ENCODE peak calls at places on chromosomes 2 and 18, in four cellular contexts. B is GM13976, Y is cardiac fibroblast, S is mesothelial cell of epicardium. W is an unnamed sample.

GRCh38 chr2:16693854-16694253 is 28.2 kb upstream of the CYRIA start:
- DNase-seq in B (no peak), Y (no peak), S (no peak), W (no peak)

GRCh38 chr2:240433973-240434727 is 1.3 kb upstream of the GPC1 start:
- DNase-seq in B (no peak), Y (peak; percentile 96), S (peak; percentile 20), W (peak; percentile 50)

GRCh38 chr2:128628996-128629395 is 310.3 kb upstream of the HS6ST1 start:
- DNase-seq in B (no peak), Y (no peak), S (no peak), W (no peak)

GRCh38 chr2:37576831-37577230 is 94.6 kb downstream of the CDC42EP3 start:
- DNase-seq in B (no peak), Y (no peak), S (no peak), W (no peak)

GRCh38 chr2:216922170-216922780 is 62.4 kb upstream of the TNP1 start:
- DNase-seq in B (no peak), Y (no peak), S (no peak), W (no peak)

GRCh38 chr2:109375656-109376055 is 238.1 kb downstream of the SEPTIN10 start:
- DNase-seq in B (no peak), Y (no peak), S (no peak), W (no peak)

GRCh38 chr18:2627821-2628276 is 27.7 kb upstream of the SMCHD1 start:
- DNase-seq in B (no peak), Y (no peak), S (no peak), W (no peak)

GRCh38 chr2:18117592-18117991 is 239.1 kb downstream of the KCNS3 start:
- DNase-seq in B (peak; percentile 15), Y (peak; percentile 16), S (no peak), W (no peak)

GRCh38 chr2:83990601-83991000 is 468.5 kb downstream of the SUCLG1 start:
- DNase-seq in B (no peak), Y (no peak), S (no peak), W (no peak)

DNA sequence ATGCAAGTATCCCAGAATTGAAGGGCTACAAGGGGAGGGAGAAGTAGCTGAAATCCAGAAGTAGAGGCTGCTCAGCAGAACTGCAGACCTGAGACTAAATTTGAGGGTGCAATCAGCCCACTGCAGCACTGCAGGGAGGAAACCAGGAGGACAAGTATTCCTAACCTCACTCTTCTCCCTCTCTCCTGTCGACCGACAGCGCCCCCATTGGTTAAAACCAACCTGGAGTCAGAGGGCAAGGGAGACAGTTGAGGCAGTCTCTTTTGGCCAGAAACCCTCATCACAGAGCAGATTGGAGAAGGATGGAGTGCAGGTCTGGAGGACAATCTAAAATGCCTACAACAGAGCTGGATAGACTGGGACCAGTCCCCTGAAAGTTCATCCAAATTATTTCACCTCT is 768.9 kb upstream of the KLHL29 start:
- DNase-seq in B (no peak), Y (no peak), S (no peak), W (no peak)
- TF ChIP-seq CTCF in B (no peak), Y (no peak), S (no peak), W (no peak)

DNA sequence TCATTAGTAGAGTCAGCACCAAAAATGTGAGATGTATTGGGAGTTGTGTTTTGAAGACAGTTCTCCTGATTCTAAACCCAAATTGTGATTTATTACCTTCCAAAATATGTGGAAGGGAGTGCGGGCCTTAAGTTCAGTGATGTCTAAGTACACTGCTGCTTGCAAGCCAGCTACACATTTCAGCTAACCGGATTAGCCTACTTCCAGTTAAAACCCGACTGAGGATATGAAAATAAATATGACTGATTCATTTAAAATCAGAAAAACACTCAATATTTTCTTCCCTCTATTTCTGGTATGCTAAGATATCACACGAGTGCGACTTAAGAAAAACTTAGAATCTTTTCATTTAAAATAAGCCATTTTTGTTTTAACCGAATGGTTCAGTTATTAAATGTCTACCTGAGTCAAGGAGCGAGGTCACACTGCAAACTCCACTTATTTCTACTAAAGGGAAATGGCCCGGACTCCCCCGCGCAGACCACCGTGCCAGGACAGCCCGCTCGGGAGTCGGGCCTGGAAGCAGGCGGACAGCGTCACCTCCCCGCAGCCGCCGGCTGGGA is 811 bp downstream of the FHL2 start:
- DNase-seq in B (no peak), Y (peak; percentile 55), S (no peak), W (no peak)
- TF ChIP-seq CTCF in B (no peak), Y (no peak), S (no peak), W (no peak)

GRCh38 chr2:66523990-66524389 is 89.1 kb downstream of the MEIS1 start:
- DNase-seq in B (no peak), Y (no peak), S (no peak), W (no peak)

GRCh38 chr2:66515743-66516142 is 80.8 kb downstream of the MEIS1 start:
- DNase-seq in B (no peak), Y (peak; percentile 43), S (no peak), W (no peak)

GRCh38 chr2:66521459-66521858 is 86.5 kb downstream of the MEIS1 start:
- DNase-seq in B (no peak), Y (no peak), S (no peak), W (no peak)

GRCh38 chr2:66522591-66523379 is 87.9 kb downstream of the MEIS1 start:
- DNase-seq in B (no peak), Y (no peak), S (no peak), W (no peak)

DNA sequence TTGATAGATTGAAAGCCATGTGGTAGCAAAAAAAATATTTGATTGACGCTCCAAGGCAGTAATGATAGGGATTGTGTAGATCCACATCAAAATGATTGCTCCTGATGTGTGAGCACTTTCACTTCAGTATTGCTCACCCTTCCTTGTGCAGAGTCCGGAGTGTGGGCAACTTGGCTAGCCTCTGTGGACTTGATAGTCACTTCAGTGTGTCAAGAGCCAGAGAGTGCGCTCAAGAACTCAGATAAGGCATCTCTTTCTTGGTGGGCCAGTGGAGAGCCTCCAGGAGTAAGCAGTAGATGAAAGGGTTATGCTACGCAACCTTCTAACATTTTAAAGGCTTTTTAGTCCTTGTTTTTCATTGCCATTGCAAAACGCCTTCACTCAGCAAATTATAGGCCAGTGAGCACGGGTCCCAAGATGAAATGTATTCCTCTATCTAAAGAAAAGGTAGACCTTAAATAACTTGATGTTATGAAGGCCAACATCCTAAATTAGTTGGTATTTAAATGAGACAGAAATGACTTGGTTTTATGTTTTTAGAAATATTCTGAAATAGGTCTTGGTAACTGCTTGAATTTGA is 84.4 kb downstream of the MEIS1 start:
- DNase-seq in B (no peak), Y (no peak), S (no peak), W (no peak)
- TF ChIP-seq CTCF in B (no peak), Y (no peak), S (no peak), W (no peak)

GRCh38 chr2:217922101-217923006 is 80.4 kb downstream of the TNS1 start:
- DNase-seq in B (no peak), Y (peak; percentile 54), S (no peak), W (no peak)
- TF ChIP-seq CTCF in B (no peak), Y (no peak), S (no peak), W (no peak)

GRCh38 chr2:227745594-227745993 is at the start of gene SCYGR8:
- DNase-seq in B (no peak), Y (no peak), S (no peak), W (no peak)

DNA sequence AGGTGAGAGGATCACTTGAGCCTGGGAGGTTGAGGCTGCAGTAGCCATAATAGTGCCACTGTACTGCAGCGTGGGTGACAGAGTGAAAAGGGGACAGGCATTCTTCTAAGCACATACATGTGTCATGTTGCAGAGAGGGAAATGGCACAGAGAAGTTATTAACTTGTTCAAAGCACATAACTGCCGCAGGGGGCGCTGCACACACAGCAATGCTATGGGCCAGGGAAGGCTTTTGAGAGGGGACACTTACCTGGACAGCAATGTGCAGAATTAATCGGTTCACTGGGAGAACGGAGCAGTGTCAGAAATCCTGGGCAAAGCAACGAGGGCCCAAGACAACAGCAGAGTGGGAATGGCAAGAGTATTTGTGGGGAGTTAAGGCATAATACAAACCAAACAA is 2.4 kb downstream of the SCYGR8 start:
- DNase-seq in B (no peak), Y (no peak), S (no peak), W (no peak)
- TF ChIP-seq CTCF in B (no peak), Y (peak; percentile 39), S (peak; percentile 34), W (no peak)

GRCh38 chr2:170886391-170886790 is 42.7 kb upstream of the GORASP2 start:
- DNase-seq in B (no peak), Y (peak; percentile 54), S (no peak), W (no peak)

GRCh38 chr2:170883683-170884082 is 45.4 kb upstream of the GORASP2 start:
- DNase-seq in B (no peak), Y (no peak), S (no peak), W (no peak)

GRCh38 chr2:170882758-170883157 is 46.3 kb upstream of the GORASP2 start:
- DNase-seq in B (no peak), Y (no peak), S (no peak), W (no peak)

GRCh38 chr2:170887496-170888265 is 41.4 kb upstream of the GORASP2 start:
- DNase-seq in B (no peak), Y (no peak), S (no peak), W (no peak)

DNA sequence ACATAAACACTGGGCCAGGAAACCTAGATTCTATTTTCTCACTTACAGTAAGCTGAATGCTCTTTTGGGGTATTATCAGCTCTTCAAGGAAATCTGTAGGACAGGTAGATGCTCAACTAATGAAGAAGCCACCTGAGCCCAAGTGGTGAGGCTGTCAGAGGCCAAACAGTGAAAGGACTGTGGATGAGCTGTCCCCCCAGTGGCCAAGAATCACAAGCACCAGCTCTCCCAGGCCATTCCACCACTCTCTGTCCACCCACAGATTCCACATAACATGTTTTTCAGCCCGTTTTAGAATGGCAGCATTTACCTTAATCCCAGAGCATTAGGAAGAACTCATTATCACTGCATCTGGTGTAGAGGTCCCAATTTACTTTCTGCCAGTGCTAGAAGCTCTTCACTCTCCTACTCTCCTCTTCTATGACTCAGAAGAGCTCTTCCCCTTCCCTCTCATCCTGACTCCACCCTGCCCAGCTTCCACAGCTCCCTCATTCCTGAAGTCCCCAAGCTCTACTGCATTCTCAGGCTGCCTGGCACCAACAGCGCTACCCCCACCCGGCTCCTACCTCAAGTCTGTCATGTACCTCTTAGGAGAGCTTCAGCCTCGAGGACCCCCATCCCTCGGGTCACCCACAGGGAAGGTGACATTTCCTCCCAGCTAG is 43.8 kb upstream of the GORASP2 start:
- DNase-seq in B (no peak), Y (no peak), S (no peak), W (no peak)
- TF ChIP-seq CTCF in B (no peak), Y (no peak), S (no peak), W (no peak)

GRCh38 chr2:20666364-20667150 is at the start of gene GDF7:
- DNase-seq in B (peak; percentile 71), Y (no peak), S (no peak), W (no peak)
- TF ChIP-seq CTCF in B (no peak), Y (peak; percentile 13), S (peak; percentile 38), W (no peak)

DNA sequence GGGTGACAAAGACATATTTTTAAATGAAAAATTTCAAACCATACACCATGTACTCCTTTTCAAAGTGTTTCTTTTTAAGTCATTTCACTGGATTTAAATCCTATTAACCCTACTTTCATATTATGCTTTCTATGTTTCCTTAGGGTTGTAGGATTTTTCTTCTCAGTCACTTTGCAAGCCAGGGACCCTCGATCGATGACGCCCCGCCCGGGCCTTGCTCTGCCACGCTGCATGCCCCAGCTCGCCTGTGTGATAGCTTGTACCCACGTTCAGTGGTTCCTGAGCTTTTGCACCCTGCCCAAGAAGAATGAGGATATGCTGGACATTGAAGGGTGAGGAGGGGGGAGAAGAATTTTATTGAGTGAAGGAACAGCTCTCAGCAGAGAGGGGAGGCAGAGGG is 568.0 kb downstream of the TRIB2 start:
- DNase-seq in B (no peak), Y (no peak), S (no peak), W (no peak)
- TF ChIP-seq CTCF in B (no peak), Y (no peak), S (no peak), W (no peak)

W was measured in omental fat pad.